ENCODE peak calls at places on chromosome 13, in five cellular contexts. One of them, this sample, is unnamed.

GRCh38 chr13:94708031-94708571 is 4.2 kb downstream of the SOX21 start:
- DNase-seq in astrocyte: no peak
- DNase-seq in tibial nerve: no peak
- DNase-seq in neural progenitor cell: peak; percentile 95
- DNase-seq in fibroblast of lung: no peak
- DNase-seq in this sample: no peak

GRCh38 chr13:84025828-84026227 is 143.6 kb upstream of the SLITRK1 start:
- DNase-seq in fibroblast of lung: no peak
- DNase-seq in tibial nerve: no peak
- DNase-seq in astrocyte: no peak
- DNase-seq in neural progenitor cell: peak; percentile 82
- DNase-seq in this sample: no peak

GRCh38 chr13:95226476-95226875 is 74.8 kb downstream of the ABCC4 start:
- DNase-seq in astrocyte: no peak
- DNase-seq in tibial nerve: no peak
- DNase-seq in neural progenitor cell: no peak
- DNase-seq in fibroblast of lung: no peak
- DNase-seq in this sample: no peak

GRCh38 chr13:80141114-80141849 is 199.6 kb downstream of the SPRY2 start:
- DNase-seq in neural progenitor cell: peak; percentile 13
- DNase-seq in astrocyte: peak; percentile 94
- DNase-seq in fibroblast of lung: peak; percentile 95
- DNase-seq in tibial nerve: peak; percentile 21
- DNase-seq in this sample: peak; percentile 33

GRCh38 chr13:40398060-40398459 is 268.4 kb downstream of the FOXO1 start:
- DNase-seq in astrocyte: no peak
- DNase-seq in fibroblast of lung: no peak
- DNase-seq in neural progenitor cell: no peak
- DNase-seq in tibial nerve: no peak
- DNase-seq in this sample: no peak

GRCh38 chr13:90868321-90868920 is 479.1 kb upstream of the MIR17HG start:
- DNase-seq in tibial nerve: peak; percentile 44
- DNase-seq in fibroblast of lung: peak; percentile 7
- DNase-seq in astrocyte: peak; percentile 10
- DNase-seq in neural progenitor cell: peak; percentile 31
- DNase-seq in this sample: no peak

GRCh38 chr13:97121894-97122293 is 100.2 kb upstream of the MBNL2 start:
- DNase-seq in astrocyte: peak; percentile 73
- DNase-seq in fibroblast of lung: peak; percentile 79
- DNase-seq in tibial nerve: no peak
- DNase-seq in neural progenitor cell: no peak
- DNase-seq in this sample: no peak

GRCh38 chr13:29721766-29722165 is 126.3 kb upstream of the SLC7A1 start:
- DNase-seq in neural progenitor cell: no peak
- DNase-seq in fibroblast of lung: no peak
- DNase-seq in astrocyte: no peak
- DNase-seq in tibial nerve: no peak
- DNase-seq in this sample: no peak

GRCh38 chr13:113903361-113903760 is 39.5 kb upstream of the GAS6 start:
- DNase-seq in fibroblast of lung: peak; percentile 83
- DNase-seq in neural progenitor cell: no peak
- DNase-seq in astrocyte: peak; percentile 69
- DNase-seq in tibial nerve: no peak
- DNase-seq in this sample: no peak

GRCh38 chr13:113559901-113560644 is 24.5 kb upstream of the TFDP1 start:
- DNase-seq in astrocyte: no peak
- DNase-seq in neural progenitor cell: no peak
- DNase-seq in fibroblast of lung: no peak
- DNase-seq in tibial nerve: no peak
- DNase-seq in this sample: no peak

GRCh38 chr13:45833663-45834062 is 17.9 kb downstream of the SIAH3 start:
- DNase-seq in tibial nerve: no peak
- DNase-seq in astrocyte: peak; percentile 66
- DNase-seq in fibroblast of lung: peak; percentile 77
- DNase-seq in neural progenitor cell: no peak
- DNase-seq in this sample: peak; percentile 85

GRCh38 chr13:92549275-92549674 is 677.3 kb upstream of the GPC6 start:
- DNase-seq in neural progenitor cell: no peak
- DNase-seq in fibroblast of lung: no peak
- DNase-seq in tibial nerve: no peak
- DNase-seq in astrocyte: no peak
- DNase-seq in this sample: no peak

GRCh38 chr13:32829676-32830091 is 186.5 kb upstream of the KL start:
- DNase-seq in fibroblast of lung: peak; percentile 79
- DNase-seq in tibial nerve: no peak
- DNase-seq in astrocyte: peak; percentile 71
- DNase-seq in neural progenitor cell: no peak
- DNase-seq in this sample: no peak

GRCh38 chr13:109818891-109819290 is 32.5 kb upstream of the IRS2 start:
- DNase-seq in tibial nerve: no peak
- DNase-seq in fibroblast of lung: peak; percentile 56
- DNase-seq in neural progenitor cell: no peak
- DNase-seq in astrocyte: peak; percentile 49
- DNase-seq in this sample: no peak

GRCh38 chr13:24192036-24192810 is 31.7 kb downstream of the SPATA13 start:
- DNase-seq in fibroblast of lung: no peak
- DNase-seq in neural progenitor cell: no peak
- DNase-seq in tibial nerve: no peak
- DNase-seq in astrocyte: no peak
- DNase-seq in this sample: no peak

GRCh38 chr13:46304546-46304945 is 82.5 kb downstream of the RUBCNL start:
- DNase-seq in astrocyte: no peak
- DNase-seq in fibroblast of lung: no peak
- DNase-seq in tibial nerve: no peak
- DNase-seq in neural progenitor cell: no peak
- DNase-seq in this sample: no peak

GRCh38 chr13:47457631-47458030 is 543.4 kb downstream of the SUCLA2 start:
- DNase-seq in neural progenitor cell: no peak
- DNase-seq in fibroblast of lung: peak; percentile 34
- DNase-seq in tibial nerve: no peak
- DNase-seq in astrocyte: peak; percentile 24
- DNase-seq in this sample: no peak

GRCh38 chr13:110965038-110965754 is 50.3 kb upstream of the ANKRD10 start:
- DNase-seq in fibroblast of lung: peak; percentile 83
- DNase-seq in astrocyte: peak; percentile 78
- DNase-seq in neural progenitor cell: no peak
- DNase-seq in tibial nerve: no peak
- DNase-seq in this sample: no peak

GRCh38 chr13:100510208-100510997 is 78.2 kb downstream of the GGACT start:
- DNase-seq in fibroblast of lung: no peak
- DNase-seq in tibial nerve: no peak
- DNase-seq in neural progenitor cell: peak; percentile 50
- DNase-seq in astrocyte: no peak
- DNase-seq in this sample: no peak

GRCh38 chr13:45630791-45631190 is 15.3 kb upstream of the ERICH6B start:
- DNase-seq in tibial nerve: no peak
- DNase-seq in fibroblast of lung: peak; percentile 4
- DNase-seq in astrocyte: no peak
- DNase-seq in neural progenitor cell: no peak
- DNase-seq in this sample: no peak

GRCh38 chr13:111093634-111094033 is 21.5 kb upstream of the ARHGEF7 start:
- DNase-seq in tibial nerve: no peak
- DNase-seq in fibroblast of lung: no peak
- DNase-seq in neural progenitor cell: no peak
- DNase-seq in astrocyte: no peak
- DNase-seq in this sample: no peak

GRCh38 chr13:51587372-51587771 is 3.1 kb downstream of the WDFY2 start:
- DNase-seq in fibroblast of lung: no peak
- DNase-seq in tibial nerve: no peak
- DNase-seq in neural progenitor cell: no peak
- DNase-seq in astrocyte: no peak
- DNase-seq in this sample: no peak
- H3K4me1 ChIP-seq in fibroblast of lung: peaks cover 20% of the 10 kb centered on the region
- H3K4me1 ChIP-seq in tibial nerve: peaks cover 4% of the 10 kb centered on the region
- H3K4me1 ChIP-seq in neural progenitor cell: peaks cover 56% of the 10 kb centered on the region
- H3K4me1 ChIP-seq in astrocyte: peaks cover 33% of the 10 kb centered on the region
- H3K4me1 ChIP-seq in this sample: peaks cover 24% of the 10 kb centered on the region

DNA sequence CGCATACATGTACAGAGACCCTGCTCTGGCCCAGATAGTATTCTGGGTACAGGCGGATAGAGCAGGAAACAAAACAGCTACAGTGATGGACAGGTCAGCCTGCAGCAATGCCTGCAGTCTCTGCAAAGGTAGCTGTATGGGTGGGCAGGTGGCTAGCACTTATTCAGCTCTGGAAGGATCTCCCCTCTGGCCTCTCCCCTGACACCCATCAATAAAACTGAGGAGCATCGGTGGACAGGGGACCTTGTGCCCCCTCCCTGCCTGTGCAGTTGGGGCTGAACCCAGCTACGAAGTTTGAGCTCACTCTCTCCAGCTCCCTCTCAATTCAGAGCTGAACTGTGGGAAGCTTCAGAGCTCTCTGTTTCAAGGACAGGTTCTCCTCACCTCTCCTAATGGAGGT is 1.6 kb downstream of the ALOX5AP start:
- DNase-seq in astrocyte: no peak
- DNase-seq in tibial nerve: no peak
- DNase-seq in neural progenitor cell: no peak
- DNase-seq in fibroblast of lung: no peak
- DNase-seq in this sample: no peak
- H3K27ac ChIP-seq in astrocyte: no peak overlapping the region
- H3K27ac ChIP-seq in tibial nerve: no peak overlapping the region
- H3K27ac ChIP-seq in neural progenitor cell: no peak overlapping the region
- H3K27ac ChIP-seq in fibroblast of lung: no peak overlapping the region
- H3K27ac ChIP-seq in this sample: no peak overlapping the region

DNA sequence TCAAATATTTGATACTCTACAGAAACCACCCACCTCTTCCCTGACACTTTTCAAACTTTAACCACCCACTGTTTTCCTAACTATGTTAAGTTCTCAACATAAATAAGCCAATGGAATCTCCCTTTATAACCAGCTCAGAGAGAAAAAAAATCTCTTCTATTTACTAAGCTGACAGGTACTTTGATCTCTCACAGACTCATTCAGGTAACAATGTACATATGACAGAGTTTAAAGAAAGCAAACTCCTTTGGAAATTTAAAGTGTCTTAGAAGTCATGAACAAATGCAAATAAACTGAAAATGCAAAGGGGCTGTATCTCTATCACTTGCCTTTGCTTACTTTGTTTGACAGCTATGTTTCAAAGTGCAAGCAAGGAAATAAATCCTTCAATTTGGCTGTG is 109.3 kb downstream of the KLF12 start:
- DNase-seq in astrocyte: no peak
- DNase-seq in fibroblast of lung: no peak
- DNase-seq in neural progenitor cell: no peak
- DNase-seq in tibial nerve: no peak
- DNase-seq in this sample: no peak
- H3K9me3 ChIP-seq in astrocyte: no peaks in the 10 kb centered on the region
- H3K9me3 ChIP-seq in fibroblast of lung: no peaks in the 10 kb centered on the region
- H3K9me3 ChIP-seq in neural progenitor cell: no peaks in the 10 kb centered on the region
- H3K9me3 ChIP-seq in tibial nerve: no peaks in the 10 kb centered on the region
- H3K9me3 ChIP-seq in this sample: no peaks in the 10 kb centered on the region

GRCh38 chr13:99418663-99419140 is 82.6 kb upstream of the TM9SF2 start:
- DNase-seq in fibroblast of lung: no peak
- DNase-seq in tibial nerve: no peak
- DNase-seq in astrocyte: no peak
- DNase-seq in neural progenitor cell: no peak
- DNase-seq in this sample: peak; percentile 4

GRCh38 chr13:99422556-99423220 is 78.6 kb upstream of the TM9SF2 start:
- DNase-seq in tibial nerve: no peak
- DNase-seq in fibroblast of lung: no peak
- DNase-seq in neural progenitor cell: no peak
- DNase-seq in astrocyte: no peak
- DNase-seq in this sample: no peak

GRCh38 chr13:99421271-99421670 is 80.0 kb upstream of the TM9SF2 start:
- DNase-seq in fibroblast of lung: no peak
- DNase-seq in neural progenitor cell: no peak
- DNase-seq in astrocyte: no peak
- DNase-seq in tibial nerve: no peak
- DNase-seq in this sample: no peak

GRCh38 chr13:99419591-99420243 is 81.6 kb upstream of the TM9SF2 start:
- DNase-seq in astrocyte: no peak
- DNase-seq in tibial nerve: no peak
- DNase-seq in neural progenitor cell: no peak
- DNase-seq in fibroblast of lung: no peak
- DNase-seq in this sample: no peak

DNA sequence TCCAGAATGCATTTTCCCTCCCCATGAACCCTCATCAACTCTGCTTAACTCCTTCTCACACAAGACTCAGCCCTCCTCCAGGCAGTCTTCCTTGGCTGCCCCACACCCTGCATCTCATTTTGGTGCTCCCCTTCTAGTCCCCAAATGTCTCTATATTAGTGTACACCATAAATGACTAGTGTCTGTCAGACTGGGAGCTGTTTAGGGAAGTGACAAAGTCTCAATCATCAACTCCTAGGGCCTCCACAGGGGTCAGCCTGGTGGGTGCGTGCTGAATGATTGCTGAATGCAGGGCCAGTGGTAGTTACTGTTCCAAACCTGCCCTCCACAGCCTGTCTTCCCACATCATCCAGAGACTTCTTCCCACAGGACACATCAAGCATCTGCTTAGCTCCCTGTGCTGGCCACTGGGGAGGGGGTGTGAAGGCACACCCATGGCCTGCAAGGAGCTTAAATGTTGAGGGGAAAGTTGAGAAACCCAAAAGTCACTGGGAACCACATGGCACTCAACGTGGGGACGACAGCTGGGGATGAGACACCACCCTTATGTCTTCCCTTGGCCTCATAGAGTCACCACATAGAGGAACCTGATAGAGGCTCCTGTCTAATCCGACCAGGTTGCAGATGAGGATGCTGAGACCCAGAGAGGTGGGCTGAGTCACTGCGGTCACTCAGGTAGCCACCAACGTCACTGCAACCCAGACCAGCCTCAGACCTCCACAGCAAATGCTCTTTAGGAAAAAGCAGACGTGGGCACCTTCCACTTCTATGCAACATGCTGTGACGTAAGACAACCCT is 79.3 kb upstream of the TM9SF2 start:
- DNase-seq in fibroblast of lung: no peak
- DNase-seq in astrocyte: no peak
- DNase-seq in tibial nerve: no peak
- DNase-seq in neural progenitor cell: no peak
- DNase-seq in this sample: no peak
- H3K4me1 ChIP-seq in fibroblast of lung: no peaks in the 10 kb centered on the region
- H3K4me1 ChIP-seq in astrocyte: peaks cover 8% of the 10 kb centered on the region
- H3K4me1 ChIP-seq in tibial nerve: peaks cover 16% of the 10 kb centered on the region
- H3K4me1 ChIP-seq in neural progenitor cell: peaks cover 11% of the 10 kb centered on the region
- H3K4me1 ChIP-seq in this sample: no peaks in the 10 kb centered on the region

DNA sequence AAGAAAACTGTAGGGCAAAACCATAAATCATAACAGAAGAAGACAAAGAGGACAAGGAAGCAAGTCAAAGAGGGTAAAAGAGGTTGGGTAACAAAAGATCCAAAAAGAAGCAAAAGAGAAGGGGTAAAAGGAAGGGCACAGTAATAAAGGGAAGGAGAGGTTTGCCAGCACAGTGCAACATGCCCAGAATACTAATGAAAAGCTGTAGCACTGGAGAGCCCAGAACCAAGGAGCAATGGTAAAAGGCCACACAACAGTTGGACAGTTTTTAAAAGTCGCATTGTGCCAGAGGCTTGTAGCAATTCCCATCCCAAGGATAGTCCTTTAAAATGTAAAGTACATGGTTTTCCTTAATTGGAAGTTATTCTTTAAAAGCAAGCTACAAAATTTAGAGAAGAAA is 506.5 kb downstream of the PCDH9 start:
- DNase-seq in tibial nerve: no peak
- DNase-seq in fibroblast of lung: no peak
- DNase-seq in astrocyte: no peak
- DNase-seq in neural progenitor cell: no peak
- DNase-seq in this sample: no peak
- H3K27ac ChIP-seq in tibial nerve: no peak overlapping the region
- H3K27ac ChIP-seq in fibroblast of lung: no peak overlapping the region
- H3K27ac ChIP-seq in astrocyte: no peak overlapping the region
- H3K27ac ChIP-seq in neural progenitor cell: no peak overlapping the region
- H3K27ac ChIP-seq in this sample: no peak overlapping the region

This sample was measured in psoas muscle.